ENCODE peak calls at places on chromosome 20, in six cellular contexts. Q is HS-5, H is bronchial epithelial cell, O is NCI-H1417, C is MM.1S, I is anterior cingulate cortex. K is an unnamed sample.

GRCh38 chr20:4299773-4300172 is 284.4 kb upstream of the RNF24 start:
- DNase-seq in Q (no peak), H (no peak), O (no peak), C (no peak), I (no peak), K (no peak)

GRCh38 chr20:891121-892080 is 24.7 kb downstream of the ANGPT4 start:
- DNase-seq in Q (no peak), H (no peak), O (no peak), C (no peak), I (peak), K (no peak)

GRCh38 chr20:48180637-48181036 is 395.4 kb upstream of the SULF2 start:
- DNase-seq in Q (no peak), H (no peak), O (no peak), C (no peak), I (peak), K (no peak)

GRCh38 chr20:23773579-23773978 is 22.8 kb upstream of the CST1 start:
- DNase-seq in Q (no peak), H (no peak), O (no peak), C (no peak), I (no peak), K (no peak)

GRCh38 chr20:38658879-38659612 is 57.4 kb downstream of the ARHGAP40 start:
- DNase-seq in Q (no peak), H (peak), O (peak), C (peak), I (no peak), K (no peak)

GRCh38 chr20:14334306-14334930 is 3.0 kb downstream of the FLRT3 start:
- DNase-seq in Q (peak), H (peak), O (peak), C (peak), I (peak), K (no peak)

GRCh38 chr20:50107086-50107645 is 5.8 kb downstream of the UBE2V1 start:
- DNase-seq in Q (no peak), H (no peak), O (no peak), C (no peak), I (no peak), K (no peak)

GRCh38 chr20:17767624-17768023 is 67.9 kb downstream of the BANF2 start:
- DNase-seq in Q (no peak), H (no peak), O (no peak), C (no peak), I (no peak), K (peak)

GRCh38 chr20:43717616-43717995 is 9.2 kb downstream of the GTSF1L start:
- DNase-seq in Q (no peak), H (no peak), O (no peak), C (no peak), I (no peak), K (no peak)

GRCh38 chr20:8724884-8725283 is 344.0 kb upstream of the PLCB4 start:
- DNase-seq in Q (no peak), H (no peak), O (no peak), C (no peak), I (no peak), K (no peak)

GRCh38 chr20:34998331-34998950 is 42.8 kb downstream of the MYH7B start:
- DNase-seq in Q (no peak), H (no peak), O (no peak), C (no peak), I (no peak), K (peak)

GRCh38 chr20:38789503-38790209 is 15.8 kb upstream of the PPP1R16B start:
- DNase-seq in Q (peak), H (peak), O (no peak), C (no peak), I (no peak), K (no peak)

GRCh38 chr20:48530957-48531356 is 296.8 kb downstream of the PREX1 start:
- DNase-seq in Q (no peak), H (no peak), O (no peak), C (no peak), I (no peak), K (no peak)

GRCh38 chr20:32582659-32583580 is 2.2 kb downstream of the NOL4L start:
- DNase-seq in Q (no peak), H (no peak), O (peak), C (no peak), I (no peak), K (no peak)

GRCh38 chr20:4120921-4121321 is 105.6 kb upstream of the RNF24 start:
- DNase-seq in Q (no peak), H (no peak), O (no peak), C (no peak), I (no peak), K (no peak)

GRCh38 chr20:47205577-47206123 is 150.8 kb downstream of the ZMYND8 start:
- DNase-seq in Q (peak), H (peak), O (peak), C (peak), I (peak), K (peak)

GRCh38 chr20:22684763-22685443 is 100.5 kb upstream of the FOXA2 start:
- DNase-seq in Q (no peak), H (peak), O (peak), C (no peak), I (no peak), K (no peak)

GRCh38 chr20:63381781-63382431 is 20.8 kb upstream of the CHRNA4 start:
- DNase-seq in Q (no peak), H (no peak), O (peak), C (no peak), I (no peak), K (no peak)

GRCh38 chr20:38680492-38681118 is 43.7 kb upstream of the SLC32A1 start:
- DNase-seq in Q (no peak), H (peak), O (no peak), C (peak), I (no peak), K (no peak)

K was measured in left lung.